ENCODE peak calls at places on chromosomes 7 and 10, in nine cellular contexts. One of them, this sample, is unnamed.

GRCh38 chr10:80413152-80413996 is 5.0 kb downstream of the PRXL2A start:
- DNase-seq in prostate gland: peak; percentile 47
- DNase-seq in sigmoid colon: no peak
- DNase-seq in pancreas: no peak
- DNase-seq in ovary: peak; percentile 27
- DNase-seq in neuronal stem cell: no peak
- DNase-seq in left ventricle myocardium inferior: no peak
- DNase-seq in heart right ventricle: no peak
- DNase-seq in lower lobe of right lung: no peak
- DNase-seq in this sample: peak; percentile 99

GRCh38 chr7:47622946-47623640 is 41.2 kb upstream of the TNS3 start:
- DNase-seq in prostate gland: no peak
- DNase-seq in sigmoid colon: peak; percentile 85
- DNase-seq in pancreas: no peak
- DNase-seq in ovary: peak; percentile 58
- DNase-seq in neuronal stem cell: no peak
- DNase-seq in left ventricle myocardium inferior: no peak
- DNase-seq in heart right ventricle: no peak
- DNase-seq in lower lobe of right lung: no peak
- DNase-seq in this sample: peak; percentile 75

GRCh38 chr10:31419394-31420063 is 100.5 kb downstream of the ZEB1 start:
- DNase-seq in prostate gland: no peak
- DNase-seq in sigmoid colon: no peak
- DNase-seq in pancreas: no peak
- DNase-seq in ovary: no peak
- DNase-seq in neuronal stem cell: no peak
- DNase-seq in left ventricle myocardium inferior: no peak
- DNase-seq in heart right ventricle: no peak
- DNase-seq in lower lobe of right lung: no peak
- DNase-seq in this sample: no peak

GRCh38 chr10:63423489-63423888 is 42.3 kb downstream of the JMJD1C start:
- DNase-seq in prostate gland: no peak
- DNase-seq in sigmoid colon: no peak
- DNase-seq in pancreas: no peak
- DNase-seq in ovary: no peak
- DNase-seq in neuronal stem cell: no peak
- DNase-seq in left ventricle myocardium inferior: no peak
- DNase-seq in heart right ventricle: no peak
- DNase-seq in lower lobe of right lung: no peak
- DNase-seq in this sample: no peak

GRCh38 chr10:132407846-132408278 is 10.9 kb downstream of the PWWP2B start:
- DNase-seq in prostate gland: peak; percentile 94
- DNase-seq in sigmoid colon: peak; percentile 87
- DNase-seq in pancreas: peak; percentile 86
- DNase-seq in ovary: peak; percentile 78
- DNase-seq in neuronal stem cell: no peak
- DNase-seq in left ventricle myocardium inferior: no peak
- DNase-seq in heart right ventricle: peak; percentile 47
- DNase-seq in lower lobe of right lung: peak; percentile 90
- DNase-seq in this sample: no peak

GRCh38 chr7:1442355-1443124 is 16.7 kb downstream of the MICALL2 start:
- DNase-seq in prostate gland: no peak
- DNase-seq in sigmoid colon: no peak
- DNase-seq in pancreas: no peak
- DNase-seq in ovary: no peak
- DNase-seq in neuronal stem cell: no peak
- DNase-seq in left ventricle myocardium inferior: no peak
- DNase-seq in heart right ventricle: no peak
- DNase-seq in lower lobe of right lung: no peak
- DNase-seq in this sample: no peak

GRCh38 chr10:106711313-106711906 is 453.1 kb downstream of the SORCS1 start:
- DNase-seq in prostate gland: no peak
- DNase-seq in sigmoid colon: no peak
- DNase-seq in pancreas: peak; percentile 74
- DNase-seq in ovary: no peak
- DNase-seq in neuronal stem cell: peak; percentile 9
- DNase-seq in left ventricle myocardium inferior: peak; percentile 32
- DNase-seq in heart right ventricle: peak; percentile 20
- DNase-seq in lower lobe of right lung: peak; percentile 64
- DNase-seq in this sample: peak; percentile 68

GRCh38 chr7:47574473-47575328 is 7.2 kb downstream of the TNS3 start:
- DNase-seq in prostate gland: no peak
- DNase-seq in sigmoid colon: no peak
- DNase-seq in pancreas: no peak
- DNase-seq in ovary: no peak
- DNase-seq in neuronal stem cell: no peak
- DNase-seq in left ventricle myocardium inferior: no peak
- DNase-seq in heart right ventricle: no peak
- DNase-seq in lower lobe of right lung: no peak
- DNase-seq in this sample: no peak

GRCh38 chr10:70652761-70653657 is 19.3 kb upstream of the ADAMTS14 start:
- DNase-seq in prostate gland: no peak
- DNase-seq in sigmoid colon: peak; percentile 84
- DNase-seq in pancreas: no peak
- DNase-seq in ovary: no peak
- DNase-seq in neuronal stem cell: no peak
- DNase-seq in left ventricle myocardium inferior: peak; percentile 78
- DNase-seq in heart right ventricle: peak; percentile 69
- DNase-seq in lower lobe of right lung: no peak
- DNase-seq in this sample: peak; percentile 94

GRCh38 chr10:33276282-33276923 is 58.1 kb downstream of the NRP1 start:
- DNase-seq in prostate gland: no peak
- DNase-seq in sigmoid colon: no peak
- DNase-seq in pancreas: no peak
- DNase-seq in ovary: no peak
- DNase-seq in neuronal stem cell: no peak
- DNase-seq in left ventricle myocardium inferior: no peak
- DNase-seq in heart right ventricle: no peak
- DNase-seq in lower lobe of right lung: no peak
- DNase-seq in this sample: no peak

GRCh38 chr10:75398238-75398629 is 3.3 kb downstream of the ZNF503 start:
- DNase-seq in prostate gland: no peak
- DNase-seq in sigmoid colon: no peak
- DNase-seq in pancreas: no peak
- DNase-seq in ovary: no peak
- DNase-seq in neuronal stem cell: no peak
- DNase-seq in left ventricle myocardium inferior: no peak
- DNase-seq in heart right ventricle: no peak
- DNase-seq in lower lobe of right lung: no peak
- DNase-seq in this sample: no peak

GRCh38 chr10:75396861-75397570 is 4.5 kb downstream of the ZNF503 start:
- DNase-seq in prostate gland: peak; percentile 17
- DNase-seq in sigmoid colon: no peak
- DNase-seq in pancreas: peak; percentile 80
- DNase-seq in ovary: peak; percentile 42
- DNase-seq in neuronal stem cell: peak; percentile 38
- DNase-seq in left ventricle myocardium inferior: peak; percentile 29
- DNase-seq in heart right ventricle: peak; percentile 38
- DNase-seq in lower lobe of right lung: peak; percentile 55
- DNase-seq in this sample: no peak

GRCh38 chr10:75397571-75397921 is 4.0 kb downstream of the ZNF503 start:
- DNase-seq in prostate gland: peak; percentile 24
- DNase-seq in sigmoid colon: no peak
- DNase-seq in pancreas: peak; percentile 65
- DNase-seq in ovary: peak; percentile 30
- DNase-seq in neuronal stem cell: peak; percentile 20
- DNase-seq in left ventricle myocardium inferior: peak; percentile 20
- DNase-seq in heart right ventricle: no peak
- DNase-seq in lower lobe of right lung: no peak
- DNase-seq in this sample: no peak

GRCh38 chr10:75399461-75400162 is 2.0 kb downstream of the ZNF503 start:
- DNase-seq in prostate gland: peak; percentile 86
- DNase-seq in sigmoid colon: peak; percentile 95
- DNase-seq in pancreas: peak; percentile 86
- DNase-seq in ovary: peak; percentile 72
- DNase-seq in neuronal stem cell: peak; percentile 75
- DNase-seq in left ventricle myocardium inferior: peak; percentile 88
- DNase-seq in heart right ventricle: peak; percentile 87
- DNase-seq in lower lobe of right lung: peak; percentile 87
- DNase-seq in this sample: peak; percentile 69

DNA sequence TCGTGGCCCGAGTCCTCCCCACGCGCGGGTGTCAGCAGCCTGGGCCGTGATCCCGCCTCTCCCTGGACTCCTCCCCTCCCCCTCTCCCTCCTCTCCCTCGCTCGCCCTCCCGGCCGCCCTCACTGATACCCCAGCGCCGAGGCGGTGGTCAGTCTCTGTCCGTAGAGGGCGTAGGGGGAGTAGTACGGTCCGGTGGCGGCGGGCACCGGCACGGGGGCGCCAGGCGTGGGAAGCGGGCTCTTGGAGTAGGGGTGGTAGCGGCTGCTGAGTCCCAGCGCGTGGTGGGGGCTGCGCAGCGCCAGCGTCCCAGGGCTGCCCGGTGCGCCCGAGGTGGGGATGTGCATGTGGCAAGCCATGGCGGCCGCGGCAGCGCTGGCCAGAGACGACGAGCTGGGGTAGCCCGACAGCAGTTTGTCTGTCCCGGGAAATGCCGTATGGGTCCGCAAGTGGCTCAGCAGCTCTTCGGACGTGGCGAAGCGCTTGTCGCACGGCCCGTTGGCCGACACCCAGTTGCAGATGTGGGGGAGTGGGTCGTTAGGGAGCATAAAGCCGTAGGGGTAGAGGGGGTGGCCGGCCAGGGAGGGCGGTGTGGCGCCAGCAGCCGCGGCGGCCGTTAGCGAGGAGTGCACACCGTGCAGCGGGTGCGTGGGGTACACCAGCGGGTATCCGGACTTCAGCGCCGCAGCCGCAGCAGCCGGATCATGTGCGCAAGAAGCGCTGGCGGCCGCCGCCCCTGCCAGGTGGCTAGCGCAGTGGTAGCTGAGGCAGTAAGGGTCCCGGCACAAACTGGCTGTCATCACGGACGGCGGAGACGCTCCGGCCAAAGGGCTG is 2.7 kb downstream of the ZNF503 start:
- DNase-seq in prostate gland: peak; percentile 22
- DNase-seq in sigmoid colon: peak; percentile 81
- DNase-seq in pancreas: peak; percentile 81
- DNase-seq in ovary: peak; percentile 56
- DNase-seq in neuronal stem cell: peak; percentile 47
- DNase-seq in left ventricle myocardium inferior: peak; percentile 38
- DNase-seq in heart right ventricle: peak; percentile 33
- DNase-seq in lower lobe of right lung: peak; percentile 59
- DNase-seq in this sample: no peak
- H3K4me3 ChIP-seq in prostate gland: peak overlapping the region; percentile 98
- H3K4me3 ChIP-seq in sigmoid colon: peak overlapping the region; percentile 97
- H3K4me3 ChIP-seq in pancreas: peak overlapping the region; percentile 93
- H3K4me3 ChIP-seq in ovary: peak overlapping the region; percentile 93
- H3K4me3 ChIP-seq in neuronal stem cell: peak overlapping the region; percentile 59
- H3K4me3 ChIP-seq in left ventricle myocardium inferior: peak overlapping the region; percentile 93
- H3K4me3 ChIP-seq in heart right ventricle: peak overlapping the region; percentile 92
- H3K4me3 ChIP-seq in lower lobe of right lung: peak overlapping the region; percentile 93
- H3K4me3 ChIP-seq in this sample: no peak overlapping the region

DNA sequence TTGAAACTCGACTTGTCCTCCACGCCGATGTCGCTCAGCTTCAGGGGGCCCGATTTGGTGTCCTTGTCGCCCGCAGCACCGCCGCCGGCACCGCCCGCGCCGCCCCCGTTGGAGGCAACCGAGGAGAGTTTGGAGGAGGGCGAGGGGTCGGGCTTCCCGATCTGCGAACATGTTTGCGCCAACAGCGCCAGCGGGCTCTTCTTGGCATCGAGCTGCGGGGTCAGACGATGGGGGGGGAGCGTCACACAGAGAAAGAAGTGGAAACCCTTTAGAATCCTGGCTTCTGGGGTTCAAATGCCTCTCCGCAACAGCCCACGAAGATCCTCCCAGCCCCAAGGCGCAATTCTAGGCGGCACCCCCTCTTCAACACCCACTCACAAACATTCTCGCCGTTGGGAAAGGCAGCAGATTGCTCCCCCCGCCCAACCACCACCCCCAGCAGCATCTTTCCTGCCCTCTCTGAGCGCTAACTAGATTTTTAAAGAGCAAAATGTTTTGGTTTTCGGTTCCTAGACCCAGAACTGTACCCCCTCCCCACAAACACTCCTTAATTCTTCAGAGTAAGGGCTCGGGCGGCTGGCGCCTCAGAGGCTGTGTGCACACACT is 1.3 kb downstream of the ZNF503 start:
- DNase-seq in prostate gland: no peak
- DNase-seq in sigmoid colon: peak; percentile 85
- DNase-seq in pancreas: no peak
- DNase-seq in ovary: peak; percentile 63
- DNase-seq in neuronal stem cell: no peak
- DNase-seq in left ventricle myocardium inferior: no peak
- DNase-seq in heart right ventricle: peak; percentile 31
- DNase-seq in lower lobe of right lung: peak; percentile 68
- DNase-seq in this sample: no peak
- H3K4me1 ChIP-seq in prostate gland: peaks cover 2% of the 10 kb centered on the region
- H3K4me1 ChIP-seq in sigmoid colon: peaks cover 33% of the 10 kb centered on the region
- H3K4me1 ChIP-seq in pancreas: no peaks in the 10 kb centered on the region
- H3K4me1 ChIP-seq in ovary: peaks cover 3% of the 10 kb centered on the region
- H3K4me1 ChIP-seq in neuronal stem cell: peaks cover 8% of the 10 kb centered on the region
- H3K4me1 ChIP-seq in left ventricle myocardium inferior: peaks cover 88% of the 10 kb centered on the region
- H3K4me1 ChIP-seq in heart right ventricle: peaks cover 5% of the 10 kb centered on the region
- H3K4me1 ChIP-seq in lower lobe of right lung: peaks cover 29% of the 10 kb centered on the region
- H3K4me1 ChIP-seq in this sample: peaks cover 3% of the 10 kb centered on the region

GRCh38 chr7:44108768-44109750 is 4.9 kb downstream of the AEBP1 start:
- DNase-seq in prostate gland: no peak
- DNase-seq in sigmoid colon: no peak
- DNase-seq in pancreas: no peak
- DNase-seq in ovary: no peak
- DNase-seq in neuronal stem cell: no peak
- DNase-seq in left ventricle myocardium inferior: no peak
- DNase-seq in heart right ventricle: no peak
- DNase-seq in lower lobe of right lung: no peak
- DNase-seq in this sample: no peak
- H3K27ac ChIP-seq in prostate gland: no peak overlapping the region
- H3K27ac ChIP-seq in sigmoid colon: peak overlapping the region; percentile 14
- H3K27ac ChIP-seq in pancreas: no peak overlapping the region
- H3K27ac ChIP-seq in ovary: no peak overlapping the region
- H3K27ac ChIP-seq in neuronal stem cell: no peak overlapping the region
- H3K27ac ChIP-seq in left ventricle myocardium inferior: no peak overlapping the region
- H3K27ac ChIP-seq in heart right ventricle: no peak overlapping the region
- H3K27ac ChIP-seq in lower lobe of right lung: peak overlapping the region; percentile 11
- H3K27ac ChIP-seq in this sample: no peak overlapping the region

GRCh38 chr10:116710021-116710420 is 32.3 kb downstream of the HSPA12A start:
- DNase-seq in prostate gland: no peak
- DNase-seq in sigmoid colon: peak; percentile 21
- DNase-seq in pancreas: no peak
- DNase-seq in ovary: no peak
- DNase-seq in neuronal stem cell: no peak
- DNase-seq in left ventricle myocardium inferior: no peak
- DNase-seq in heart right ventricle: no peak
- DNase-seq in lower lobe of right lung: no peak
- DNase-seq in this sample: no peak

GRCh38 chr10:116708877-116709276 is 33.5 kb downstream of the HSPA12A start:
- DNase-seq in prostate gland: no peak
- DNase-seq in sigmoid colon: no peak
- DNase-seq in pancreas: no peak
- DNase-seq in ovary: no peak
- DNase-seq in neuronal stem cell: no peak
- DNase-seq in left ventricle myocardium inferior: no peak
- DNase-seq in heart right ventricle: no peak
- DNase-seq in lower lobe of right lung: no peak
- DNase-seq in this sample: no peak

GRCh38 chr10:116707981-116708380 is 34.4 kb downstream of the HSPA12A start:
- DNase-seq in prostate gland: no peak
- DNase-seq in sigmoid colon: no peak
- DNase-seq in pancreas: no peak
- DNase-seq in ovary: no peak
- DNase-seq in neuronal stem cell: no peak
- DNase-seq in left ventricle myocardium inferior: no peak
- DNase-seq in heart right ventricle: no peak
- DNase-seq in lower lobe of right lung: no peak
- DNase-seq in this sample: no peak

GRCh38 chr10:116706281-116706680 is 36.1 kb downstream of the HSPA12A start:
- DNase-seq in prostate gland: no peak
- DNase-seq in sigmoid colon: no peak
- DNase-seq in pancreas: no peak
- DNase-seq in ovary: no peak
- DNase-seq in neuronal stem cell: no peak
- DNase-seq in left ventricle myocardium inferior: no peak
- DNase-seq in heart right ventricle: no peak
- DNase-seq in lower lobe of right lung: no peak
- DNase-seq in this sample: no peak

GRCh38 chr10:116708386-116708785 is 34.0 kb downstream of the HSPA12A start:
- DNase-seq in prostate gland: no peak
- DNase-seq in sigmoid colon: no peak
- DNase-seq in pancreas: no peak
- DNase-seq in ovary: no peak
- DNase-seq in neuronal stem cell: no peak
- DNase-seq in left ventricle myocardium inferior: no peak
- DNase-seq in heart right ventricle: no peak
- DNase-seq in lower lobe of right lung: no peak
- DNase-seq in this sample: no peak
- H3K4me3 ChIP-seq in prostate gland: no peak overlapping the region
- H3K4me3 ChIP-seq in sigmoid colon: no peak overlapping the region
- H3K4me3 ChIP-seq in pancreas: no peak overlapping the region
- H3K4me3 ChIP-seq in ovary: no peak overlapping the region
- H3K4me3 ChIP-seq in neuronal stem cell: no peak overlapping the region
- H3K4me3 ChIP-seq in left ventricle myocardium inferior: no peak overlapping the region
- H3K4me3 ChIP-seq in heart right ventricle: no peak overlapping the region
- H3K4me3 ChIP-seq in lower lobe of right lung: no peak overlapping the region
- H3K4me3 ChIP-seq in this sample: no peak overlapping the region